ENCODE peak calls at places on chromosomes 4 and X, in six cellular contexts. U, A, R, Q, C and G are unnamed samples.

GRCh38 chr4:149031399-149031798 is 589.2 kb upstream of the NR3C2 start:
- DNase-seq in U (peak; percentile 31), A (peak; percentile 53), R (no peak), Q (no peak), C (no peak), G (no peak)

GRCh38 chrX:18617351-18617750 is 54.6 kb downstream of the RS1 start:
- DNase-seq in U (no peak), A (peak; percentile 84), R (peak; percentile 67), Q (no peak), C (no peak), G (no peak)

GRCh38 chr4:128427832-128428366 is 140.3 kb upstream of the PGRMC2 start:
- DNase-seq in U (peak; percentile 59), A (peak; percentile 86), R (peak; percentile 65), Q (no peak), C (no peak), G (no peak)

GRCh38 chr4:77045490-77045889 is 30.3 kb downstream of the CCNI start:
- DNase-seq in U (no peak), A (peak; percentile 29), R (no peak), Q (no peak), C (no peak), G (no peak)

GRCh38 chr4:4430492-4431195 is 43.7 kb downstream of the NSG1 start:
- DNase-seq in U (peak; percentile 66), A (peak; percentile 76), R (peak; percentile 36), Q (peak; percentile 74), C (no peak), G (peak; percentile 67)

GRCh38 chr4:89528525-89529133 is 221.0 kb upstream of the GPRIN3 start:
- DNase-seq in U (no peak), A (no peak), R (no peak), Q (no peak), C (no peak), G (no peak)

GRCh38 chr4:37865450-37865849 is 25.4 kb upstream of the TBC1D1 start:
- DNase-seq in U (no peak), A (no peak), R (no peak), Q (no peak), C (no peak), G (no peak)

GRCh38 chrX:56113785-56114436 is 118.2 kb upstream of the KLF8 start:
- DNase-seq in U (no peak), A (peak; percentile 19), R (peak; percentile 84), Q (no peak), C (no peak), G (no peak)

GRCh38 chr4:6591305-6591704 is 16.3 kb downstream of the MAN2B2 start:
- DNase-seq in U (no peak), A (no peak), R (no peak), Q (no peak), C (no peak), G (peak; percentile 54)

GRCh38 chr4:25441519-25442117 is 64.6 kb downstream of the ANAPC4 start:
- DNase-seq in U (peak; percentile 48), A (peak; percentile 57), R (peak; percentile 74), Q (peak; percentile 75), C (peak; percentile 27), G (peak; percentile 36)

GRCh38 chr4:85318415-85318814 is 156.5 kb upstream of the ARHGAP24 start:
- DNase-seq in U (no peak), A (peak; percentile 89), R (no peak), Q (no peak), C (no peak), G (no peak)

GRCh38 chr4:15077969-15078368 is 75.7 kb downstream of the CPEB2 start:
- DNase-seq in U (no peak), A (peak; percentile 85), R (no peak), Q (no peak), C (no peak), G (no peak)

GRCh38 chr4:95283320-95283719 is 265.5 kb downstream of the UNC5C start:
- DNase-seq in U (no peak), A (no peak), R (no peak), Q (no peak), C (no peak), G (no peak)

GRCh38 chr4:10579700-10580099 is 104.9 kb downstream of the CLNK start:
- DNase-seq in U (no peak), A (no peak), R (no peak), Q (no peak), C (no peak), G (no peak)

GRCh38 chrX:112849010-112849409 is 8.4 kb upstream of the AMOT start:
- DNase-seq in U (no peak), A (no peak), R (no peak), Q (no peak), C (no peak), G (no peak)

GRCh38 chrX:153411988-153412574 is 809 bp downstream of the ZFP92 start:
- DNase-seq in U (no peak), A (peak; percentile 8), R (no peak), Q (no peak), C (no peak), G (no peak)

GRCh38 chrX:38055170-38055847 is 49.0 kb downstream of the SYTL5 start:
- DNase-seq in U (no peak), A (peak; percentile 50), R (no peak), Q (no peak), C (no peak), G (no peak)

GRCh38 chrX:45771114-45771513 is 570.4 kb upstream of the DIPK2B start:
- DNase-seq in U (no peak), A (peak; percentile 91), R (peak; percentile 45), Q (no peak), C (no peak), G (no peak)

GRCh38 chrX:31128849-31129248 is 57.0 kb upstream of the FTHL17 start:
- DNase-seq in U (no peak), A (no peak), R (no peak), Q (no peak), C (no peak), G (no peak)

GRCh38 chr4:88964450-88964849 is 92.5 kb downstream of the FAM13A start:
- DNase-seq in U (no peak), A (peak; percentile 90), R (no peak), Q (no peak), C (no peak), G (no peak)

GRCh38 chrX:153906126-153906917 is 1.8 kb downstream of the AVPR2 start:
- DNase-seq in U (no peak), A (no peak), R (no peak), Q (no peak), C (no peak), G (no peak)

GRCh38 chr4:182307746-182308145 is 64.5 kb downstream of the TENM3 start:
- DNase-seq in U (no peak), A (peak; percentile 65), R (no peak), Q (no peak), C (no peak), G (no peak)

DNA sequence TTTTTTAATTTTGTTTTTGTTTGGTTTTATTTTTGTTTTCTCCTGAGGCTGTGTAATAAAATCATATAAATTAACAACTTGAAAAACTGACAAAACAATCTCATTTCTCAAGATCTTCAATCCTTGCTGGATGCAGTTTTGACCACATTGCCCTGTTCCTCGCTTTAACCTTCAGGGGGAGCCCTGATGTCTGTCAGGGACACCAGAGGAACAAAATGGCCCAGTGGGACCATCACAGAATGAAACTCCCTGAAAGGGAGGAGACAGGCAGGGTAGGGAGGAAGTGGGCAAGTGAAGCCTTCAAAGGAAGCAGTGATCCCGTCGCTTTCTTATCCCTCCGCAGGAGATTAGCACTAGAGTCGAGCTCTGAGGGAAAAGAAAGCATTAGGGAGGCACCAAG is 274.9 kb upstream of the LDB2 start:
- DNase-seq in U (no peak), A (no peak), R (no peak), Q (peak; percentile 16), C (no peak), G (no peak)
- TF ChIP-seq CTCF in U (peak; percentile 10), A (no peak), R (no peak), Q (no peak), C (peak; percentile 45), G (peak; percentile 12)

DNA sequence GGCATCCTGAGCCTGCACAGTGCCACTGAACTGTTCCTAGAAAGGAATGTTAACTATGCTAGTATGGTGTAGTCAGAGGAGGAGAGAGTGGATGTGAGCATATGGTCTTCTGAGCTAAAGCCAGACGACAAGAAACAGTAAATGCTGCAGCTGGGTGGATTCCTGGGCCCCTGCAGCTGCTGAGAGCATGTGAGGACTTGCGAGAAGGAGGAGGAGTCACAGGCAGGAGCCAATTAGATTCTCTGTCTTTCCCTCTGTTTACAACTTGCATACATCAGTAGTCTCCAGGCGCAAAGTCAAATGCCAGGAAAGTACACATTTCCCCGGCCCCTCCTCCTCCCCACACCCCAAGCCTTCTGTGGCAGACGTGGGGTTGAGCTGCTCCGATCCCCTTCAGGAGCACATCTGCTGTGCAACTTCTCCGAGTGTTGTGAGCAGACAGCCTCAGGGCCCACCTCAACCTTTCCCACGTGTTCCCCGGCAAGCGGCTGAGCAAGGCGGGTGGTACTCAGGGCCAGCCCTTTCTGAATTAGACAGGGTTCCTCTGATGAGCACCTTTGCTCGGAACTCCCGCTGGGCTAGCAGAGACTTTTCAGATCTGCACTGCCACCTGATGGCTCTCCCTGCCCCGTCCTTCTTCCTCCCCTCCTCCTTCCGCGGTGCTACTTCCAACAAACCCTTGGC is 108.7 kb upstream of the ATP6AP2 start:
- DNase-seq in U (peak; percentile 63), A (peak; percentile 62), R (peak; percentile 3), Q (no peak), C (no peak), G (peak; percentile 47)
- TF ChIP-seq CTCF in U (peak; percentile 30), A (peak; percentile 36), R (no peak), Q (no peak), C (peak; percentile 23), G (peak; percentile 25)

DNA sequence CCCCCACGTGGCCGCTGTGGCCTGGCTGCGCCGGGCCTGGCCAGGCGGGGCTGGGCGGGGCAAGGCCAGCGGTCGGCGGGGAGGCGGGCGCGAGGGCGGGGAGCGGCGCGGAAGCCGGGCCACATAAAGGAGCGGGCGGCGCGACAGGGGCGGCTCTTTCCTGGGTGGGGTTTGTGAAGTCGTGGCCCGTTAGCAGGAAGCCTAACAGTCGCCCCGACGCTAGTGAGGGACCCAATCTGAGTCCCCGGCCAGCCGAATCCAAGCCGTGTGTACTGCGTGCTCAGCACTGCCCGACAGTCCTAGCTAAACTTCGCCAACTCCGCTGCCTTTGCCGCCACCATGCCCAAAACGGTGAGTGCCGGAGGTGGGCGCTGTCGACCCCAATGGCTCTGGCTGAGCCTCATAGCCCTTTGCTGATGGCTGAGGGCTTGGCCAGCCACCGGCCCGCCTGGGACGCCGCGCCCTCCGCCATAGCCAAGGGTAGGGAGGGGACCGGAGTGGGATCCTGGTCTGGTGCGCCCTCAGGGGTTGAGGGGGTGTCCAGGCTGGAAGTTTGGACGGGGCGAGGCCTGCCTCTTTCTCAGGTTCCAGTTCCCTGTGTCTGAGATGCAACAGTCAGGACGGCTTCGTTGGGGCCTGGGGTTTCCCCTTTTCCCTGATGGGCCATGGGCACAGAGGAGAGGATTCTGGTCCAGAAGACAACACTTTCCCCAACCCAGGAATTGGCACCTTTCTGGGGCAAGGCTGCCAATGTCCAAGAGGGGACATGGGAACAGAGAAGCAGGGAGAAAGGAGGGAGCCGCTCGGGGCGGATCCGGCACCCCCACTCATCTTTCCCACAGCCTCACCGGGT is at the start of gene MSN:
- DNase-seq in U (peak; percentile 70), A (no peak), R (peak; percentile 78), Q (peak; percentile 52), C (peak; percentile 84), G (peak; percentile 75)
- TF ChIP-seq CTCF in U (peak; percentile 14), A (no peak), R (no peak), Q (no peak), C (peak; percentile 14), G (peak; percentile 28)

GRCh38 chr4:140600408-140600807 is 31.6 kb upstream of the UCP1 start:
- DNase-seq in U (no peak), A (no peak), R (no peak), Q (no peak), C (no peak), G (no peak)

DNA sequence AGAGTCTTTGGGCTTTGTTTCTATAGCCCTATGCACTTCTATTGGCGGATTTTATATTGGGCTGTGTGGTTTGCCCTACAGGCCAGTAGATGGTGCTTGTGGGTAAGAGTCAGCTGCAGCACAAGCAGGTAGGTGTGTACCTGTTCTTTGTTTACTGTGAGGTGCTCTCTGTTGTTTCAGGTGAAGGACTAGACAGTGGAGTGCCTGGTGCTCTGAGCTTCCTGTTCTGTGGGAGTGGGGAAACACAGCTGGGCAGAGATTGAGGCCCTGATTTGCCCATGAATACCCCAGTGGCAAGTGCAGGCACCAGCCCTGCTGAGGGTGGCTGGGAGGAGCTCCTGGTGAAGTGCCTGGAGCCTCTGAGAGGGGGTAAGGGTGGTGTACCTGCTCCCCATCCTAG is 26.3 kb upstream of the UCP1 start:
- DNase-seq in U (peak; percentile 80), A (peak; percentile 62), R (peak; percentile 39), Q (no peak), C (no peak), G (no peak)
- TF ChIP-seq CTCF in U (peak; percentile 78), A (peak; percentile 86), R (peak; percentile 63), Q (no peak), C (peak; percentile 60), G (peak; percentile 40)